ENCODE peak calls at places on chromosomes 4 and X, in six cellular contexts. C, T, M, E, Z and V are unnamed samples.

GRCh38 chrX:47579537-47579936 is 2.7 kb upstream of the TIMP1 start:
- DNase-seq in C (peak), M (peak), Z (no peak), E (peak), T (no peak), V (peak)

GRCh38 chr4:60945641-60946040 is 254.5 kb upstream of the ADGRL3 start:
- DNase-seq in T (no peak), E (no peak), Z (no peak), C (no peak), M (no peak), V (no peak)

GRCh38 chr4:95601342-95601741 is 52.6 kb upstream of the UNC5C start:
- DNase-seq in Z (no peak), M (no peak), C (no peak), T (no peak), E (no peak), V (peak)

GRCh38 chrX:19063030-19063429 is 59.2 kb downstream of the ADGRG2 start:
- DNase-seq in M (no peak), C (peak), E (no peak), Z (no peak), T (no peak), V (no peak)

GRCh38 chr4:15295421-15296162 is 132.2 kb upstream of the C1QTNF7 start:
- DNase-seq in E (no peak), M (no peak), Z (no peak), T (no peak), C (no peak), V (no peak)

GRCh38 chrX:130158311-130158710 is 7.3 kb downstream of the AIFM1 start:
- DNase-seq in M (no peak), Z (no peak), C (no peak), T (no peak), E (no peak), V (no peak)

GRCh38 chrX:101383679-101384078 is 2.3 kb downstream of the BTK start:
- DNase-seq in T (no peak), M (no peak), E (no peak), Z (peak), C (no peak), V (peak)

GRCh38 chrX:110226931-110227330 is 91.0 kb downstream of the AMMECR1 start:
- DNase-seq in C (no peak), E (peak), T (no peak), M (no peak), Z (no peak), V (no peak)

GRCh38 chr4:128553665-128554515 is 255.6 kb upstream of the JADE1 start:
- DNase-seq in E (peak), C (peak), M (no peak), Z (no peak), T (no peak), V (peak)

GRCh38 chrX:45769919-45770582 is 569.4 kb upstream of the DIPK2B start:
- DNase-seq in Z (peak), T (peak), E (peak), C (peak), M (peak), V (peak)

GRCh38 chr4:183599690-183600089 is 59.3 kb downstream of the RWDD4 start:
- DNase-seq in E (no peak), T (peak), C (no peak), Z (no peak), M (no peak), V (no peak)

GRCh38 chr4:171644430-171645057 is 168.7 kb upstream of the GALNTL6 start:
- DNase-seq in M (no peak), T (no peak), C (no peak), E (no peak), Z (peak), V (peak)

GRCh38 chrX:23784487-23785301 is 1.7 kb downstream of the SAT1 start:
- DNase-seq in C (peak), M (peak), E (peak), Z (no peak), T (no peak), V (peak)

GRCh38 chrX:23787745-23788118 is 4.8 kb downstream of the SAT1 start:
- DNase-seq in E (peak), C (peak), Z (no peak), T (no peak), M (no peak), V (no peak)

GRCh38 chrX:23788521-23788920 is 5.5 kb downstream of the SAT1 start:
- DNase-seq in C (peak), T (no peak), M (no peak), E (no peak), Z (no peak), V (no peak)

GRCh38 chrX:23785564-23785963 is 2.6 kb downstream of the SAT1 start:
- DNase-seq in M (no peak), C (peak), E (peak), Z (no peak), T (no peak), V (no peak)

DNA sequence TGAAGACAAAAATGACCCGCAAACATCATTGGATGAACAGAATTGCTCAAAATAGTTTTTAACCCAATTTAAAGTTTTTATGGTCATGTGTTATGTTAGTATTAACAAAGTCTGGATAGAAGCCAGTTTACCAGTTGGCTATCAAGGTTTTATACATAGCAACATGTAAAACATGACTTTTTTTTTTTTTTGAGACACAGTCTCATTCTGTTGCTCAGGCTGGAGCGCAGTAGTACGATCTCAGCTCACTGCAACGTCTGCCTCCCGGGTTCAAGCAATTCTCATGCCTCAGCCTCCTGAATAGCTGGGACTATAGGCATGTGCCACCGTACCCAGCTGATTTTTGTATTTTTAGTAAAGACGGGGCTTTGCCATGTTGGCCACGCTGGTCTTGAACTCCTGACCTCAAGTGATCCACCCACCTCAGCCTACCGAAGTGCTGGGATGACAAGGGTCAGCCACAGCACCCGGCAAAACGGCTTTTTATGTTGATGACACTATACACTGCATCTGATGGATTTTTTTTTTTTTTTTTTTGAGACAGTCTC is 3.4 kb downstream of the SAT1 start:
- DNase-seq in E (peak), C (peak), M (no peak), Z (no peak), T (no peak), V (no peak)
- TF ChIP-seq POLR2A in E (no peak), C (no peak), M (no peak), Z (no peak), T (peak), V (no peak)

DNA sequence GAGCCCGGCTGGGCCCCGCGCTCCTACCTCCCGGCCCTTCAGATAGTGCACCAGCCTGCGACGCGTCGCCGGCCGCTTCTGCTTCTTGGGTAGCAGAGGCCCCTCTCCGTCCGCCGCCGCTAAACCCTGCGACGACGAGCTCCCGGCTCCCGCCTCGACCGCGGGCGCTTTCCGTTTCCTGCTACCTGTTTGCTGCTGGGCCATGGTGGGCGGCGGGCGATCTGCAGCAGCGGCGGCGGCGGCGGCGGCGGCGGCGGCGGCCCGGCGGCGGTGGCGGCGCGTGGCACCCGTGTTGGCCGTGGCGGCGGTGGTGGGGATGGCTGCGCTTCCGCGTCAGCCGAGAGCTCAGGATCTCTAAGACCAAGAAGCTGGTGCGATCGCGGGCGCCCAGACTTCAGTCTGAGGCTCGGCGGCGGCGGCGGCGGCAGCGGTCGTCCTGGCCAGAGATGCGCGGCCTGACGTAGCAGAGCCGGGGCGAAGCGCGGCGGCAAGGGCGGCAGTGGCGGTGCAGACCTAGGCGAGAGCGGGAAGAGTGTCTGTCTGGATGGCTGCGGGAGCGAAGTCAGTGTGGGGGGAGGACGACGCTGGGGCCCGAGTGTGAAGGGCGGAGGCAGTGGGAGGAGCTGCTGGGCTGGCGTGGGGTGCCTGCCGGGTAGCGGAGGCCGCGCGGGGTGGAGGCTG is at the start of gene DCAF12L2:
- DNase-seq in C (peak), M (no peak), T (no peak), Z (no peak), E (no peak), V (peak)
- H3K4me3 ChIP-seq in C (peak), M (no peak), T (no peak), Z (no peak), E (no peak), V (no peak)

GRCh38 chrX:25300994-25301393 is 285.2 kb upstream of the ARX start:
- DNase-seq in C (no peak), M (no peak), T (no peak), Z (no peak), E (no peak), V (no peak)
- TF ChIP-seq MYC in C (no peak), M (no peak), T (no peak), Z (no peak), E (no peak), V (no peak)

GRCh38 chrX:73943900-73944581 is 359.9 kb upstream of the ZCCHC13 start:
- DNase-seq in T (peak), E (peak), Z (peak), C (peak), M (peak), V (peak)
- TF ChIP-seq POLR2A in T (peak), E (peak), Z (peak), C (peak), M (peak), V (peak)

GRCh38 chr4:6644792-6645530 is 4.5 kb downstream of the MRFAP1 start:
- DNase-seq in T (no peak), Z (no peak), E (no peak), C (no peak), M (peak), V (no peak)
- H3K4me3 ChIP-seq in T (no peak), Z (no peak), E (no peak), C (no peak), M (no peak), V (no peak)

DNA sequence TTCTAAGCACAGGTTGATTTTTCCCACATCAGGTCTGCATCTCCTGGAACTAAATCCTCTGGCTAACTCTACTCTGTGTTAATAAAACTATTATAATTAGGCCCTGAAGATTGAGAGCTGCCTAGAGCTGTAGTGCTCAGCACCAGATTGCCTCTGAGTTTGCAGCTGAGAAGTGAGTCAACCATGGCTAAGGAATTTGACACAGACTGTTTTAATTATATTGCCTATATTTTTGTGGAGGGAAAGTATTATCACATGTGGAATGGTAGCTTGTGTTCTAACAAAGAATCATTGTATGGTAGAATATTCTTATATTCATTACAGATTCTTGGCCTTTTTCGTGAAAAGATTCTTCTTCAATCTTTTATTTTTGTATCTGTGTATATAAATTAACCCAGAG is 1907.6 kb upstream of the TENM3 start:
- DNase-seq in C (no peak), E (no peak), Z (no peak), T (no peak), M (no peak), V (no peak)
- TF ChIP-seq MYC in C (no peak), E (no peak), Z (no peak), T (no peak), M (no peak), V (no peak)

GRCh38 chr4:40629401-40630334 is at the start of gene RBM47:
- DNase-seq in M (no peak), E (peak), C (peak), T (no peak), Z (no peak), V (peak)
- TF ChIP-seq POLR2A in M (no peak), E (no peak), C (peak), T (no peak), Z (peak), V (no peak)

GRCh38 chr4:186699881-186700397 is 23.7 kb downstream of the FAT1 start:
- DNase-seq in T (no peak), C (no peak), Z (no peak), M (no peak), E (no peak), V (no peak)

GRCh38 chr4:186699298-186699697 is 24.4 kb downstream of the FAT1 start:
- DNase-seq in C (no peak), M (no peak), T (peak), Z (no peak), E (no peak), V (no peak)

GRCh38 chr4:186701273-186701672 is 22.4 kb downstream of the FAT1 start:
- DNase-seq in E (no peak), C (no peak), T (peak), Z (no peak), M (no peak), V (no peak)

GRCh38 chr4:186701788-186702187 is 21.9 kb downstream of the FAT1 start:
- DNase-seq in M (no peak), E (no peak), T (no peak), Z (no peak), C (no peak), V (no peak)

GRCh38 chr4:186700746-186701145 is 22.9 kb downstream of the FAT1 start:
- DNase-seq in Z (no peak), E (no peak), M (no peak), T (no peak), C (no peak), V (no peak)
- H3K4me3 ChIP-seq in Z (no peak), E (no peak), M (no peak), T (no peak), C (no peak), V (no peak)

GRCh38 chr4:139131209-139131870 is 45.7 kb downstream of the ELF2 start:
- DNase-seq in T (no peak), M (no peak), C (no peak), E (no peak), Z (no peak), V (no peak)
- TF ChIP-seq MYC in T (no peak), M (no peak), C (no peak), E (no peak), Z (no peak), V (no peak)

DNA sequence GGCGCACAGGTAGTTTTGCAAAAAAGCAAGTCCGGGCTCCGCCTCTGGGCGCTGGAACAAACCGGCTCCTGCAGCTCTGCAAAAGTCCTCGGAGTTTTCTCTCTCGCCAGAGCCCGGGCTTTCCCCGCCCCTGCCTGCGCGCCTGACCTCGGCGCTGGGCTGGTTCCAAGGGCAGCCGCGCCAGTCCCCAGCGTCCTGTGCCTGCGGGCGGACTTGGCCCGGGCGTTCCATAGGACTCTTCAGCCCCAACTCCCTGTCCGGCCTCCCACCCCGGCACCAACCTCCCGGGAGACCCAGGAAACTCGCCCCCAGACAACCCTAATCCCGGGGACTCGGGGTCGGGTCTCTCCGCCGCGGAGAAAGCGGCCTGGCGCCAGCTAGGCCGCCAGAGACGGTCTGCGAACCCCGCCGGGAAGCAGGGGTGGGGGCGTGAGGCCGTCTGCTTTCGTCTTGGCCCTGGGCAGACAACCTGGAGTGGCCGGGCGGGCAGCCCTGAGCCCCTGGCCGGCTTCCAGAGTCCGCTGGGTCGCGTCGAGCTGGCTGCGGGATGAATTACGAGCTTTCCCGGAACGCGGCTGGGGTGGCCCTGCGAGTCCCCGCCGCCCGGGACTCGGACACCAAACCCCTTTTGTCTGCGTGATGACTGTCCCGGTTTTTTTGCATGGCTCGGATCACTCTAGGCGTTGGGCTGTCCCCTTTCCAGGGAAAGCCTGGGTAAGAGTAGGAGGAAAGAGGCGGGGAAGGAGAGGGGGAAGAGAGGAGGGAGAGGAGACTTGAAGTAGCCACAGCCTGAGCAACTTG is 971 bp downstream of the MXRA5 start:
- DNase-seq in C (no peak), Z (no peak), M (no peak), E (no peak), T (no peak), V (no peak)
- TF ChIP-seq POLR2A in C (no peak), Z (no peak), M (no peak), E (no peak), T (no peak), V (no peak)